ENCODE peak calls at places on chromosomes 1 and 21, in ten cellular contexts. H is body of pancreas; M is endothelial cell of umbilical vein; N is thoracic aorta; C is breast epithelium; A is sigmoid colon; P is ovary; Z is AG04450; E is CD4-positive, alpha-beta memory T cell; G is CD8-positive, alpha-beta memory T cell. Y is an unnamed sample.
A peak's percentile ranks its signal among the peaks of the same experiment; 100 is the strongest.

GRCh38 chr1:218546314-218546713 is 201.2 kb downstream of the TGFB2 start:
- DNase-seq in H (no peak), M (no peak), N (no peak), C (no peak), A (no peak), P (no peak), Z (no peak), E (no peak), G (no peak), Y (no peak)

GRCh38 chr1:24374891-24375786 is 38.4 kb downstream of the STPG1 start:
- DNase-seq in H (no peak), M (no peak), N (no peak), C (no peak), A (no peak), P (no peak), Z (no peak), E (no peak), G (no peak), Y (no peak)

GRCh38 chr1:17569200-17570139 is 30.0 kb downstream of the ARHGEF10L start:
- DNase-seq in H (peak; percentile 64), M (no peak), N (peak; percentile 89), C (no peak), A (peak; percentile 95), P (peak; percentile 84), Z (no peak), E (no peak), G (no peak), Y (no peak)

GRCh38 chr1:187689137-187689536 is 860.4 kb downstream of the PLA2G4A start:
- DNase-seq in H (peak; percentile 69), M (peak; percentile 85), N (no peak), C (no peak), A (no peak), P (no peak), Z (peak; percentile 59), E (no peak), G (no peak), Y (no peak)

GRCh38 chr21:38858429-38859205 is 52.9 kb downstream of the ETS2 start:
- DNase-seq in H (no peak), M (no peak), N (no peak), C (no peak), A (no peak), P (no peak), Z (no peak), E (no peak), G (no peak), Y (no peak)

GRCh38 chr1:170872663-170873062 is 62.7 kb upstream of the MROH9 start:
- DNase-seq in H (no peak), M (no peak), N (no peak), C (no peak), A (no peak), P (no peak), Z (no peak), E (no peak), G (no peak), Y (no peak)

GRCh38 chr1:64042331-64043100 is 160.9 kb upstream of the UBE2U start:
- DNase-seq in H (peak; percentile 58), M (peak; percentile 43), N (peak; percentile 62), C (no peak), A (peak; percentile 74), P (no peak), Z (peak; percentile 83), E (no peak), G (no peak), Y (peak; percentile 49)

GRCh38 chr1:175871647-175872046 is 128.3 kb upstream of the TNR start:
- DNase-seq in H (no peak), M (no peak), N (no peak), C (no peak), A (no peak), P (no peak), Z (no peak), E (no peak), G (no peak), Y (no peak)

GRCh38 chr1:233503351-233503950 is 110.5 kb upstream of the KCNK1 start:
- DNase-seq in H (no peak), M (no peak), N (no peak), C (no peak), A (no peak), P (no peak), Z (no peak), E (no peak), G (no peak), Y (no peak)

GRCh38 chr1:159868766-159869165 is 6.3 kb upstream of the VSIG8 start:
- DNase-seq in H (no peak), M (no peak), N (no peak), C (no peak), A (no peak), P (no peak), Z (no peak), E (no peak), G (no peak), Y (no peak)

GRCh38 chr1:56378376-56379070 is 200.8 kb downstream of the PLPP3 start:
- DNase-seq in H (no peak), M (no peak), N (no peak), C (no peak), A (peak; percentile 62), P (no peak), Z (no peak), E (no peak), G (no peak), Y (no peak)
- H3K27ac ChIP-seq in H (no peak overlapping the region), M (no peak overlapping the region), N (no peak overlapping the region), C (peak overlapping the region; percentile 52), A (peak overlapping the region; percentile 78), P (no peak overlapping the region), Z (no peak overlapping the region), E (no peak overlapping the region), G (no peak overlapping the region), Y (no peak overlapping the region)

DNA sequence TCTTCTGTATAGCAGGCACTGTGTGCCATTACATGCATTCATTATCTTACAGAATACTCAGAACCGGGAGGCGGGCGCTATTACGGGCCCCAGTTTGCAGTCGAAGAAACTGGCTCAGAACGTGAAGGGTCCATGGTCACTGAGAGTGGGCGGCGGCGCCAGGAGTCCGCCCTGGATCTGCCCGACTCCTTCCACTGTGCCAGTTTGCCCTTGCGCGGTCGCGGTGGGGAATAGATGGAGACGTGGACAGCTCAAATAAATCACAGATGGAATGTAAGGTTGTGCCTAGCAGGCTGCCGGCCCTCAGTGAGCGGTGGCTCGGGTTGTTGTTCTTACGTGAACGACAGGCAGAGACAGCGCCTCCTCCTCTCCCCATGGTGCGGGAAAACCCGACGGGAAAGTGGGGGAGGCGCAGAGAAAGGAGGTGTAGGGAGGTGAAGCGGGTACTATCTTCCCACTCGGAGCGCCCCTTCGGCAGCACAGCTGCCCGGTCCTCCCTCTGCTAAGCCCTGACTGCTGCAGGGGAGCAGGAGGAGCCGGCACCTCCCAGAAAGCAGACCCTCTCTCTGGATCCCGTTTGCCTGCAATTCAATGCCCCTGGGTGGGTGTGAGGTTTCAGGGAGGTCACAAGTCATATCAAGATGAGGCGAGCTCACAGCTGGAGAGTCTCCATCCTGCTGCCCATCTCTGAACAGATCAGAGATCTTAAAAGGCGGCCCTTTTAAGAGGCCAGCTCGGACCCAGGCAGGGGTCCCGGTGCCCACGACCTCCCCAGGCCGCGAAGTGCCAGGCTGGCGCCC is 1.1 kb downstream of the COL9A2 start:
- DNase-seq in H (peak; percentile 17), M (peak; percentile 27), N (no peak), C (no peak), A (no peak), P (peak; percentile 26), Z (no peak), E (peak; percentile 24), G (no peak), Y (peak; percentile 13)
- H3K27me3 ChIP-seq in H (peaks cover 7% of the 10 kb centered on the region), M (peaks cover 33% of the 10 kb centered on the region), N (no peaks in the 10 kb centered on the region), C (peaks cover 8% of the 10 kb centered on the region), A (peaks cover 52% of the 10 kb centered on the region), P (peaks cover 4% of the 10 kb centered on the region), Z (peaks cover 33% of the 10 kb centered on the region), E (no peaks in the 10 kb centered on the region), G (peaks cover 5% of the 10 kb centered on the region), Y (peaks cover 6% of the 10 kb centered on the region)

GRCh38 chr1:91826248-91826647 is 59.7 kb downstream of the TGFBR3 start:
- DNase-seq in H (no peak), M (no peak), N (no peak), C (no peak), A (no peak), P (no peak), Z (no peak), E (no peak), G (no peak), Y (no peak)
- H3K27ac ChIP-seq in H (peak overlapping the region; percentile 83), M (no peak overlapping the region), N (no peak overlapping the region), C (peak overlapping the region; percentile 68), A (peak overlapping the region; percentile 81), P (no peak overlapping the region), Z (no peak overlapping the region), E (no peak overlapping the region), G (no peak overlapping the region), Y (no peak overlapping the region)

GRCh38 chr1:54014009-54014629 is 3.9 kb downstream of the LDLRAD1 start:
- DNase-seq in H (no peak), M (no peak), N (no peak), C (no peak), A (no peak), P (no peak), Z (no peak), E (no peak), G (no peak), Y (no peak)

GRCh38 chr1:54012008-54012325 is 6.0 kb downstream of the LDLRAD1 start:
- DNase-seq in H (no peak), M (no peak), N (no peak), C (no peak), A (no peak), P (no peak), Z (no peak), E (no peak), G (no peak), Y (no peak)

GRCh38 chr1:54011316-54012007 is 6.5 kb downstream of the LDLRAD1 start:
- DNase-seq in H (no peak), M (no peak), N (no peak), C (no peak), A (no peak), P (no peak), Z (no peak), E (no peak), G (no peak), Y (no peak)

GRCh38 chr1:54013393-54014008 is 4.5 kb downstream of the LDLRAD1 start:
- DNase-seq in H (no peak), M (no peak), N (no peak), C (no peak), A (no peak), P (no peak), Z (no peak), E (no peak), G (no peak), Y (no peak)

GRCh38 chr1:54012862-54013261 is 5.1 kb downstream of the LDLRAD1 start:
- DNase-seq in H (no peak), M (no peak), N (no peak), C (no peak), A (no peak), P (no peak), Z (no peak), E (no peak), G (no peak), Y (no peak)
- H3K27me3 ChIP-seq in H (no peaks in the 10 kb centered on the region), M (no peaks in the 10 kb centered on the region), N (no peaks in the 10 kb centered on the region), C (no peaks in the 10 kb centered on the region), A (peaks cover 12% of the 10 kb centered on the region), P (no peaks in the 10 kb centered on the region), Z (peaks cover 50% of the 10 kb centered on the region), E (no peaks in the 10 kb centered on the region), G (peaks cover 3% of the 10 kb centered on the region), Y (no peaks in the 10 kb centered on the region)

DNA sequence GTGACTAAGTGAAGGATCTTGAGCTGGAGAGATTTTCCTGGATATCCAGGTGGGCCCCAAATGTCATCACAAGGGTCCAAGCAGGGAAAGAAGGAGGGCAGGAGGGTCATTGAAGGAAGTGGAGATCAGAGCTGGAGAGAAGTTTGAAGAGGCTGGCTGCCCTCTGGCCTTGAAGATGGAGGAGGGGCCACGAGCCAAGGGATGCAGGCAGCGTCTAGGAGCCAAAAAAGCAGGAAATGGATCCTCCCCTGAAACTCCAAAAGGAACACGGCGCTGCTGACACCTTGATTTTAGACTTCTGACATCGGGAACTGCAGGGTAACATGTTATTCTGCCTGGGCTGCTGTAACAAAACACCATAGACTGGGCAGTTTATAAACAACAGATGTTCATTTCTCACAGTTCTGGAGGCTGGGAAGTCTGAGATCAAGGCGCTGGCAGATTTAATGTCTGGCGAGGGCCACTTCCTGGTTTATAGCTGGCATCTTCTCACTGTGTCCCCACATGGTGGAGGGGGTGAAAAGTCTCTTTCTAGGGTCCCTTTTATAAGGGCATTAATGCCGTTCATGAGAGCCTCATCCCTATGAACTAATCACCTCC is 28.8 kb upstream of the ZBTB21 start:
- DNase-seq in H (peak; percentile 45), M (no peak), N (no peak), C (no peak), A (no peak), P (no peak), Z (peak; percentile 61), E (no peak), G (no peak), Y (no peak)
- H3K27ac ChIP-seq in H (peak overlapping the region; percentile 85), M (no peak overlapping the region), N (peak overlapping the region; percentile 47), C (peak overlapping the region; percentile 81), A (peak overlapping the region; percentile 73), P (no peak overlapping the region), Z (peak overlapping the region; percentile 100), E (no peak overlapping the region), G (no peak overlapping the region), Y (peak overlapping the region; percentile 28)